ENCODE peak calls at places on chromosome 15, in ten cellular contexts. One of them, this sample, is unnamed.

GRCh38 chr15:32844118-32844711 is 126.4 kb downstream of the GREM1 start:
- DNase-seq in bronchial epithelial cell: peak
- DNase-seq in left ventricle myocardium inferior: no peak
- DNase-seq in pancreas: no peak
- DNase-seq in K562: peak
- DNase-seq in hepatocyte: peak
- DNase-seq in cardiac fibroblast: peak
- DNase-seq in breast epithelium: no peak
- DNase-seq in lower lobe of right lung: no peak
- DNase-seq in mammary epithelial cell: peak
- DNase-seq in this sample: no peak

GRCh38 chr15:65460948-65461347 is 38.2 kb upstream of the IGDCC4 start:
- DNase-seq in pancreas: no peak
- DNase-seq in hepatocyte: no peak
- DNase-seq in lower lobe of right lung: no peak
- DNase-seq in cardiac fibroblast: peak
- DNase-seq in bronchial epithelial cell: peak
- DNase-seq in left ventricle myocardium inferior: no peak
- DNase-seq in K562: no peak
- DNase-seq in breast epithelium: no peak
- DNase-seq in mammary epithelial cell: peak
- DNase-seq in this sample: no peak

GRCh38 chr15:92882697-92883642 is 17.2 kb upstream of the CHD2 start:
- DNase-seq in left ventricle myocardium inferior: peak
- DNase-seq in lower lobe of right lung: peak
- DNase-seq in cardiac fibroblast: no peak
- DNase-seq in hepatocyte: peak
- DNase-seq in bronchial epithelial cell: no peak
- DNase-seq in pancreas: peak
- DNase-seq in mammary epithelial cell: no peak
- DNase-seq in K562: no peak
- DNase-seq in breast epithelium: no peak
- DNase-seq in this sample: peak

GRCh38 chr15:20351448-20351961 is 190.1 kb downstream of the GOLGA6L6 start:
- DNase-seq in breast epithelium: peak
- DNase-seq in left ventricle myocardium inferior: no peak
- DNase-seq in cardiac fibroblast: no peak
- DNase-seq in bronchial epithelial cell: no peak
- DNase-seq in hepatocyte: peak
- DNase-seq in K562: no peak
- DNase-seq in pancreas: no peak
- DNase-seq in lower lobe of right lung: peak
- DNase-seq in mammary epithelial cell: no peak
- DNase-seq in this sample: peak

GRCh38 chr15:51302480-51302879 is 35.9 kb downstream of the CYP19A1 start:
- DNase-seq in bronchial epithelial cell: no peak
- DNase-seq in hepatocyte: no peak
- DNase-seq in cardiac fibroblast: no peak
- DNase-seq in lower lobe of right lung: no peak
- DNase-seq in K562: no peak
- DNase-seq in mammary epithelial cell: no peak
- DNase-seq in pancreas: no peak
- DNase-seq in breast epithelium: no peak
- DNase-seq in left ventricle myocardium inferior: no peak
- DNase-seq in this sample: no peak

GRCh38 chr15:76368135-76368588 is 31.6 kb downstream of the ISL2 start:
- DNase-seq in breast epithelium: no peak
- DNase-seq in pancreas: no peak
- DNase-seq in bronchial epithelial cell: peak
- DNase-seq in hepatocyte: no peak
- DNase-seq in cardiac fibroblast: peak
- DNase-seq in mammary epithelial cell: no peak
- DNase-seq in left ventricle myocardium inferior: no peak
- DNase-seq in lower lobe of right lung: no peak
- DNase-seq in K562: no peak
- DNase-seq in this sample: no peak

GRCh38 chr15:89419370-89419984 is 76.9 kb downstream of the RHCG start:
- DNase-seq in pancreas: peak
- DNase-seq in bronchial epithelial cell: no peak
- DNase-seq in hepatocyte: peak
- DNase-seq in left ventricle myocardium inferior: peak
- DNase-seq in breast epithelium: no peak
- DNase-seq in lower lobe of right lung: no peak
- DNase-seq in K562: peak
- DNase-seq in cardiac fibroblast: peak
- DNase-seq in mammary epithelial cell: peak
- DNase-seq in this sample: no peak

GRCh38 chr15:81189583-81190283 is 6.9 kb upstream of the IL16 start:
- DNase-seq in left ventricle myocardium inferior: peak
- DNase-seq in lower lobe of right lung: peak
- DNase-seq in bronchial epithelial cell: no peak
- DNase-seq in hepatocyte: peak
- DNase-seq in K562: no peak
- DNase-seq in mammary epithelial cell: peak
- DNase-seq in pancreas: peak
- DNase-seq in breast epithelium: no peak
- DNase-seq in cardiac fibroblast: peak
- DNase-seq in this sample: peak

GRCh38 chr15:85763157-85763556 is 31.6 kb downstream of the KLHL25 start:
- DNase-seq in cardiac fibroblast: no peak
- DNase-seq in breast epithelium: no peak
- DNase-seq in pancreas: no peak
- DNase-seq in hepatocyte: no peak
- DNase-seq in left ventricle myocardium inferior: peak
- DNase-seq in K562: no peak
- DNase-seq in lower lobe of right lung: peak
- DNase-seq in bronchial epithelial cell: no peak
- DNase-seq in mammary epithelial cell: peak
- DNase-seq in this sample: no peak

GRCh38 chr15:67685008-67685599 is 140.2 kb upstream of the SKOR1 start:
- DNase-seq in cardiac fibroblast: peak
- DNase-seq in hepatocyte: peak
- DNase-seq in left ventricle myocardium inferior: no peak
- DNase-seq in bronchial epithelial cell: peak
- DNase-seq in K562: peak
- DNase-seq in mammary epithelial cell: peak
- DNase-seq in pancreas: no peak
- DNase-seq in lower lobe of right lung: no peak
- DNase-seq in breast epithelium: no peak
- DNase-seq in this sample: no peak

GRCh38 chr15:88932271-88932874 is 19.2 kb upstream of the MFGE8 start:
- DNase-seq in lower lobe of right lung: no peak
- DNase-seq in mammary epithelial cell: peak
- DNase-seq in breast epithelium: no peak
- DNase-seq in bronchial epithelial cell: no peak
- DNase-seq in left ventricle myocardium inferior: peak
- DNase-seq in pancreas: no peak
- DNase-seq in cardiac fibroblast: no peak
- DNase-seq in K562: no peak
- DNase-seq in hepatocyte: no peak
- DNase-seq in this sample: no peak

GRCh38 chr15:77145370-77145769 is 74.5 kb upstream of the TSPAN3 start:
- DNase-seq in left ventricle myocardium inferior: no peak
- DNase-seq in breast epithelium: no peak
- DNase-seq in bronchial epithelial cell: no peak
- DNase-seq in lower lobe of right lung: no peak
- DNase-seq in hepatocyte: no peak
- DNase-seq in cardiac fibroblast: no peak
- DNase-seq in mammary epithelial cell: no peak
- DNase-seq in pancreas: no peak
- DNase-seq in K562: no peak
- DNase-seq in this sample: no peak

GRCh38 chr15:29819979-29820801 is 2.1 kb downstream of the TJP1 start:
- DNase-seq in cardiac fibroblast: no peak
- DNase-seq in mammary epithelial cell: no peak
- DNase-seq in bronchial epithelial cell: no peak
- DNase-seq in K562: no peak
- DNase-seq in lower lobe of right lung: no peak
- DNase-seq in breast epithelium: no peak
- DNase-seq in pancreas: no peak
- DNase-seq in left ventricle myocardium inferior: no peak
- DNase-seq in hepatocyte: no peak
- DNase-seq in this sample: no peak

GRCh38 chr15:29815705-29816042 is 6.6 kb downstream of the TJP1 start:
- DNase-seq in left ventricle myocardium inferior: no peak
- DNase-seq in breast epithelium: no peak
- DNase-seq in lower lobe of right lung: no peak
- DNase-seq in hepatocyte: no peak
- DNase-seq in cardiac fibroblast: no peak
- DNase-seq in pancreas: no peak
- DNase-seq in mammary epithelial cell: no peak
- DNase-seq in K562: peak
- DNase-seq in bronchial epithelial cell: no peak
- DNase-seq in this sample: no peak

GRCh38 chr15:29815000-29815704 is 7.1 kb downstream of the TJP1 start:
- DNase-seq in breast epithelium: no peak
- DNase-seq in hepatocyte: peak
- DNase-seq in left ventricle myocardium inferior: no peak
- DNase-seq in pancreas: no peak
- DNase-seq in K562: peak
- DNase-seq in cardiac fibroblast: peak
- DNase-seq in bronchial epithelial cell: peak
- DNase-seq in mammary epithelial cell: peak
- DNase-seq in lower lobe of right lung: no peak
- DNase-seq in this sample: no peak

GRCh38 chr15:29820802-29821160 is 1.5 kb downstream of the TJP1 start:
- DNase-seq in breast epithelium: no peak
- DNase-seq in K562: no peak
- DNase-seq in mammary epithelial cell: no peak
- DNase-seq in bronchial epithelial cell: no peak
- DNase-seq in left ventricle myocardium inferior: no peak
- DNase-seq in lower lobe of right lung: no peak
- DNase-seq in hepatocyte: no peak
- DNase-seq in pancreas: no peak
- DNase-seq in cardiac fibroblast: peak
- DNase-seq in this sample: no peak

DNA sequence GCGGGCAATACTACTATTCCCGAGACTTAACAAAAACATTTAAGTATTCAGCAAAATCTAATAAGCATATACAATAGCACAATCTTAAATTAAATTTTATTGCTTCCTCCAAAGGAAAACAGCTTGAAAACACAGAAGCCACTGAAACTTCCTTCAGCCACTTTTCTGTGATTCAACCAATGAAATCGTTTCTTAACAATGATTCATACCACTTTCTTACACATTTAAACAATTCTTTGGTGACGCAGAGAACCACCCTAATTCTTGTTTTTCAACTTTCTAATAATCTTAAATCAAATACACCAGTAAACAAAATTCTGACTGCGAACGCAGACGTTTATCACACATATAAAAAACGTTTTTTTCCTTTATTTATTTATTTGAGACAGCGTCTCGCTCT is 4.1 kb downstream of the TJP1 start:
- DNase-seq in hepatocyte: no peak
- DNase-seq in mammary epithelial cell: no peak
- DNase-seq in cardiac fibroblast: no peak
- DNase-seq in K562: no peak
- DNase-seq in breast epithelium: no peak
- DNase-seq in lower lobe of right lung: no peak
- DNase-seq in left ventricle myocardium inferior: no peak
- DNase-seq in bronchial epithelial cell: peak
- DNase-seq in pancreas: no peak
- DNase-seq in this sample: no peak
- H3K4me3 ChIP-seq in hepatocyte: no peak
- H3K4me3 ChIP-seq in mammary epithelial cell: no peak
- H3K4me3 ChIP-seq in cardiac fibroblast: no peak
- H3K4me3 ChIP-seq in K562: no peak
- H3K4me3 ChIP-seq in breast epithelium: no peak
- H3K4me3 ChIP-seq in lower lobe of right lung: no peak
- H3K4me3 ChIP-seq in left ventricle myocardium inferior: peak
- H3K4me3 ChIP-seq in bronchial epithelial cell: no peak
- H3K4me3 ChIP-seq in pancreas: no peak
- H3K4me3 ChIP-seq in this sample: no peak

DNA sequence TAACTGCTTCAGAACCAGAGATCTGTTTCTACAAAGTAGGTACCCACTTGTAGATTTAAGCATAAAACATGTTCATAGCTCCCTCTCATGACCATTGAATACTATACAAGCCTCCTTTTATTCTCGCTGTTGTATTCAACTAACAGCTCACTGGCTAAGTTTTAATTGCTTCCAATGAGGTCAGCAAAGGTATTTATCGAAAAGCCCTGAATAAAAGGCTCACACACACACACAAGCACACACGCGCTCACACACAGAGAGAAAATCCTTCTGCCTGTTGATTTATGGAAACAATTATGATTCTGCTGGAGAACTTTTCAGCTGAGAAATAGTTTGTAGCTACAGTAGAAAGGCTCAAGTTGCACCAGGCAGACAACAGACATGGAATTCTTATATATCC is at the start of gene FGF7:
- DNase-seq in pancreas: no peak
- DNase-seq in hepatocyte: peak
- DNase-seq in mammary epithelial cell: no peak
- DNase-seq in bronchial epithelial cell: no peak
- DNase-seq in cardiac fibroblast: peak
- DNase-seq in left ventricle myocardium inferior: no peak
- DNase-seq in breast epithelium: no peak
- DNase-seq in lower lobe of right lung: no peak
- DNase-seq in K562: no peak
- DNase-seq in this sample: no peak
- TF ChIP-seq CTCF in pancreas: no peak
- TF ChIP-seq CTCF in hepatocyte: peak
- TF ChIP-seq CTCF in mammary epithelial cell: no peak
- TF ChIP-seq CTCF in bronchial epithelial cell: no peak
- TF ChIP-seq CTCF in cardiac fibroblast: no peak
- TF ChIP-seq CTCF in left ventricle myocardium inferior: peak
- TF ChIP-seq CTCF in breast epithelium: no peak
- TF ChIP-seq CTCF in lower lobe of right lung: no peak
- TF ChIP-seq CTCF in K562: peak
- TF ChIP-seq CTCF in this sample: no peak

DNA sequence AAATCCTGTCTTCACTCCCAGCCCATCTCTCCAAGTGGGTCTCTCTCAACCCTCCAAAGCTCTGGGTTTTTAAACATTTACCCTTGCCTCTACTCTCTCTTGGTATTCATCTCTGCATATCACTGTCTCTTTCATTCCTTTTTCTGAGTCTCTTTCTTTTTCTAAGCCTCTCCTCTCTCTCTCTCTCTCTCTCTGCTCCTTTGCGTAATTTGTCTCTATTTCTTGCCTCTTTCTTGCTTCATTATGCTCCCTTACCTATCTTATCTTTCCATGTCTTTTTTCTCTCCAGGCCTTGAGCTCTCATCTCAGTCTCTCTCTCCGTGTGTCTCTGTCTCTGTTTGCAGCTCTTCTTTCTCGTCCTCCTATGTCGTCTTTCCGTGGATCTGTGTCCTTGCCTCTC is 678 bp upstream of the SCAMP5 start:
- DNase-seq in cardiac fibroblast: no peak
- DNase-seq in breast epithelium: no peak
- DNase-seq in pancreas: no peak
- DNase-seq in K562: no peak
- DNase-seq in mammary epithelial cell: no peak
- DNase-seq in bronchial epithelial cell: no peak
- DNase-seq in hepatocyte: no peak
- DNase-seq in left ventricle myocardium inferior: no peak
- DNase-seq in lower lobe of right lung: no peak
- DNase-seq in this sample: no peak
- H3K4me3 ChIP-seq in cardiac fibroblast: no peak
- H3K4me3 ChIP-seq in breast epithelium: peak
- H3K4me3 ChIP-seq in pancreas: peak
- H3K4me3 ChIP-seq in K562: no peak
- H3K4me3 ChIP-seq in mammary epithelial cell: no peak
- H3K4me3 ChIP-seq in bronchial epithelial cell: no peak
- H3K4me3 ChIP-seq in hepatocyte: no peak
- H3K4me3 ChIP-seq in left ventricle myocardium inferior: peak
- H3K4me3 ChIP-seq in lower lobe of right lung: peak
- H3K4me3 ChIP-seq in this sample: no peak

GRCh38 chr15:52673312-52673711 is 5.9 kb downstream of the ATOSA start:
- DNase-seq in bronchial epithelial cell: peak
- DNase-seq in pancreas: no peak
- DNase-seq in left ventricle myocardium inferior: no peak
- DNase-seq in mammary epithelial cell: peak
- DNase-seq in breast epithelium: no peak
- DNase-seq in K562: no peak
- DNase-seq in cardiac fibroblast: no peak
- DNase-seq in lower lobe of right lung: no peak
- DNase-seq in hepatocyte: no peak
- DNase-seq in this sample: no peak
- TF ChIP-seq CTCF in bronchial epithelial cell: no peak
- TF ChIP-seq CTCF in pancreas: no peak
- TF ChIP-seq CTCF in left ventricle myocardium inferior: no peak
- TF ChIP-seq CTCF in mammary epithelial cell: no peak
- TF ChIP-seq CTCF in breast epithelium: no peak
- TF ChIP-seq CTCF in K562: no peak
- TF ChIP-seq CTCF in cardiac fibroblast: no peak
- TF ChIP-seq CTCF in lower lobe of right lung: no peak
- TF ChIP-seq CTCF in hepatocyte: no peak
- TF ChIP-seq CTCF in this sample: no peak